ENCODE peak calls at places on chromosome 15, in ten cellular contexts. S is iPS DF 6.9; I is ovary; M is DND-41; K is transverse colon; X is CD4-positive, CD25-positive, alpha-beta regulatory T cell; T is neuronal stem cell; G is stomach; Y is adipocyte; V is tibial artery. R is an unnamed sample. For H3K36me3, the result is how much of the 10 kb centered on the place peaks cover.

GRCh38 chr15:82843561-82843960 is 34.1 kb downstream of the WHAMM start:
- DNase-seq in S (no peak), T (no peak), K (no peak), I (no peak), M (no peak), Y (no peak), X (no peak), V (no peak), G (no peak), R (no peak)

GRCh38 chr15:71080166-71080565 is 35.1 kb upstream of the THSD4 start:
- DNase-seq in T (no peak), K (no peak), X (no peak), Y (no peak), G (no peak), I (no peak), V (no peak), S (no peak), M (no peak), R (no peak)

GRCh38 chr15:37771462-37771861 is 163.0 kb upstream of the TMCO5A start:
- DNase-seq in K (no peak), T (no peak), S (no peak), X (no peak), Y (no peak), G (no peak), V (no peak), I (no peak), M (no peak), R (no peak)

GRCh38 chr15:101310508-101310907 is 15.5 kb upstream of the SNRPA1 start:
- DNase-seq in X (no peak), T (no peak), I (no peak), S (no peak), K (no peak), M (no peak), Y (no peak), G (no peak), V (no peak), R (no peak)

GRCh38 chr15:47846911-47847310 is 129.6 kb downstream of the SEMA6D start:
- DNase-seq in X (no peak), M (no peak), G (no peak), K (no peak), T (no peak), Y (no peak), S (no peak), I (no peak), V (no peak), R (no peak)

GRCh38 chr15:39362832-39363561 is 217.9 kb upstream of the THBS1 start:
- DNase-seq in M (no peak), X (no peak), V (no peak), Y (peak), T (no peak), G (no peak), I (no peak), K (no peak), S (no peak), R (no peak)

GRCh38 chr15:86162172-86162591 is 82.5 kb downstream of the AGBL1 start:
- DNase-seq in X (no peak), G (no peak), V (no peak), K (no peak), M (no peak), Y (no peak), I (no peak), S (no peak), T (no peak), R (no peak)

GRCh38 chr15:28114721-28115622 is 15.9 kb upstream of the OCA2 start:
- DNase-seq in Y (peak), X (no peak), I (no peak), T (no peak), K (no peak), M (no peak), V (no peak), G (no peak), S (no peak), R (peak)

GRCh38 chr15:101501703-101502373 is 12.3 kb upstream of the PCSK6 start:
- DNase-seq in V (no peak), X (peak), S (peak), M (peak), I (peak), G (peak), T (peak), Y (peak), K (no peak), R (peak)

GRCh38 chr15:93523490-93523889 is 434.5 kb upstream of the RGMA start:
- DNase-seq in V (no peak), I (no peak), S (no peak), M (no peak), K (no peak), G (no peak), T (no peak), Y (no peak), X (no peak), R (no peak)

GRCh38 chr15:56679247-56679646 is 54.1 kb downstream of the ZNF280D start:
- DNase-seq in X (no peak), V (no peak), S (no peak), T (no peak), I (no peak), M (no peak), K (no peak), Y (no peak), G (no peak), R (no peak)

GRCh38 chr15:86229306-86229705 is 149.6 kb downstream of the AGBL1 start:
- DNase-seq in G (no peak), S (no peak), Y (no peak), T (no peak), X (no peak), K (no peak), M (no peak), I (no peak), V (no peak), R (no peak)

GRCh38 chr15:51318382-51319150 is 19.8 kb downstream of the CYP19A1 start:
- DNase-seq in Y (peak), S (no peak), M (no peak), V (no peak), X (no peak), I (no peak), T (no peak), G (no peak), K (no peak), R (no peak)

GRCh38 chr15:64205202-64205601 is 42.4 kb upstream of the PPIB start:
- DNase-seq in M (no peak), S (no peak), X (no peak), T (no peak), I (no peak), K (no peak), Y (no peak), V (no peak), G (no peak), R (no peak)

GRCh38 chr15:57334257-57334656 is 42.0 kb upstream of the CGNL1 start:
- DNase-seq in K (no peak), X (no peak), Y (no peak), G (peak), T (no peak), S (no peak), M (no peak), V (no peak), I (no peak), R (no peak)

GRCh38 chr15:90957105-90957790 is 2.6 kb downstream of the RCCD1 start:
- DNase-seq in I (no peak), K (no peak), G (peak), V (no peak), S (no peak), M (no peak), Y (peak), X (no peak), T (no peak), R (peak)

GRCh38 chr15:64274541-64274940 is 81.4 kb downstream of the CSNK1G1 start:
- DNase-seq in S (no peak), I (no peak), G (no peak), M (no peak), K (no peak), V (no peak), X (peak), T (no peak), Y (no peak), R (no peak)

DNA sequence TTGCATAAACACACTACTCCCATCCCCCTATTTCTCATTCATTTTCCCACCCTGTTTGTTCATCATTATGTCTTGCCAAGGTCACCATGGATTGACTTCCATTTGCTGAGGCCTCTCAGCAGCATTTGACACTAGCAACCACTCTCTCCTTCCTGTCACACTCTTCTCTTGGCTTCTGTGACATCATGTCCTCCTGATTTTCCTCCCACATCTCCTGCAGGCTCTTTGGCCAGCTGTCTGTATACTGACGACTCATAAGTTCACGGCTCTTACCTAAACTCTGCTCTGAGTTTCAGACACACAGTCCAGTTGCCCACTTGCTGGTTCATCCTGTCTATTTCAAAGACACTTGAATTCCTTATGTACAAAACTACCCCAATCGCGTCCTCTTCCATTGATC is 70.1 kb upstream of the SMAD3 start:
- DNase-seq in S (no peak), M (no peak), K (no peak), V (no peak), T (no peak), X (no peak), I (no peak), Y (peak), G (no peak), R (no peak)
- H3K36me3 ChIP-seq in S (under half), M (under half), K (under half), V (under half), T (under half), X (under half), I (under half), Y (under half), G (under half), R (under half)

GRCh38 chr15:68298882-68299381 is 21.4 kb downstream of the FEM1B start:
- DNase-seq in V (no peak), T (no peak), X (peak), K (no peak), Y (peak), S (no peak), G (no peak), I (peak), M (peak), R (no peak)
- H3K4me3 ChIP-seq in V (peak), T (no peak), X (peak), K (no peak), Y (peak), S (no peak), G (peak), I (peak), M (no peak), R (no peak)

GRCh38 chr15:84940399-84940798 is 41.3 kb upstream of the PDE8A start:
- DNase-seq in V (no peak), Y (no peak), M (no peak), G (no peak), X (no peak), I (no peak), K (no peak), T (no peak), S (no peak), R (no peak)
- H3K36me3 ChIP-seq in V (under half), Y (under half), M (under half), G (under half), X (under half), I (under half), K (under half), T (under half), S (under half), R (under half)

DNA sequence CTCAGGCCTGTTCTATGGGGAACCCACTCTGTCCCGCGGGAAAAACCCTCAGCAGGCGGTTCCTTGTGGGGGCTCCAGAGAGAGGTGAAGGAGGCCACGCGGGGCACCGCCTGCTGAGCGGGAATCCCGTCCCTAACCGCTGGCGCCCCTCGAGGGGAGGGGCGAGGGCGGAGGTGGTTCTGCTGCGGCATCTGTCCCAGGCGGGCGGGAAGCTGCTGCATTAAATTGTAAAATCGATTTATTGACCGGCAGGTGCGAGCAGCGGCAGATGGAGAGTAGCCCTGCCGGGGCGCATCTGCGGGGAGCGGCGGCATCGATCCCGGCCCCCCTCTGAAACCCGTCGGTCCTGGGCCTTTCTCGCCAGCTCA is 3.7 kb upstream of the DLL4 start:
- DNase-seq in I (no peak), V (no peak), K (no peak), S (no peak), G (no peak), X (no peak), T (no peak), Y (no peak), M (no peak), R (no peak)
- H3K4me3 ChIP-seq in I (no peak), V (no peak), K (no peak), S (peak), G (no peak), X (no peak), T (peak), Y (no peak), M (no peak), R (peak)